ENCODE peak calls at places on chromosomes 3 and 15, in five cellular contexts. P is fibroblast of the conjunctiva; A is activated naive CD8-positive, alpha-beta T cell treated with anti-CD3 and anti-CD28 coated beads for 36 hours; G is GM04503; Z is Ammon's horn. J is an unnamed sample.

GRCh38 chr15:69468241-69469121 is 15.9 kb downstream of the RPLP1 start:
- DNase-seq in P (no peak), A (peak; percentile 86), G (no peak), Z (no peak), J (peak; percentile 75)

GRCh38 chr15:77021803-77022381 is 27.0 kb downstream of the PSTPIP1 start:
- DNase-seq in P (no peak), A (peak; percentile 63), G (peak; percentile 29), Z (no peak), J (no peak)

GRCh38 chr3:158248261-158248660 is 138.4 kb downstream of the RSRC1 start:
- DNase-seq in P (no peak), A (no peak), G (no peak), Z (no peak), J (no peak)

GRCh38 chr15:73341886-73342600 is 26.7 kb downstream of the HCN4 start:
- DNase-seq in P (no peak), A (no peak), G (no peak), Z (peak; percentile 14), J (no peak)

GRCh38 chr3:127694467-127695215 is 21.9 kb downstream of the ABTB1 start:
- DNase-seq in P (no peak), A (peak; percentile 34), G (no peak), Z (no peak), J (no peak)

GRCh38 chr3:123447749-123448502 is 964 bp downstream of the ADCY5 start:
- DNase-seq in P (no peak), A (peak; percentile 66), G (no peak), Z (no peak), J (no peak)

GRCh38 chr3:102573483-102574028 is 138.7 kb downstream of the ZPLD1 start:
- DNase-seq in P (no peak), A (no peak), G (no peak), Z (no peak), J (no peak)

GRCh38 chr3:18445421-18446066 is 20.4 kb upstream of the SATB1 start:
- DNase-seq in P (no peak), A (peak; percentile 75), G (no peak), Z (peak; percentile 20), J (no peak)

GRCh38 chr3:139222100-139222657 is 121.6 kb upstream of the MRPS22 start:
- DNase-seq in P (no peak), A (no peak), G (no peak), Z (no peak), J (no peak)

GRCh38 chr15:69704229-69704628 is 251.6 kb downstream of the RPLP1 start:
- DNase-seq in P (no peak), A (no peak), G (no peak), Z (no peak), J (no peak)

GRCh38 chr3:136819784-136820640 is 1.1 kb downstream of the SLC35G2 start:
- DNase-seq in P (no peak), A (peak; percentile 28), G (no peak), Z (peak; percentile 50), J (no peak)

GRCh38 chr15:89898628-89899302 is 5.0 kb upstream of the AP3S2 start:
- DNase-seq in P (peak; percentile 29), A (peak; percentile 33), G (no peak), Z (peak; percentile 42), J (peak; percentile 26)

GRCh38 chr3:158097571-158098553 is 8.4 kb downstream of the SHOX2 start:
- DNase-seq in P (no peak), A (peak; percentile 81), G (no peak), Z (no peak), J (no peak)

GRCh38 chr3:94811836-94812235 is 749.0 kb downstream of the NSUN3 start:
- DNase-seq in P (no peak), A (no peak), G (no peak), Z (no peak), J (no peak)

GRCh38 chr3:22377421-22377820 is 626.4 kb upstream of the ZNF385D start:
- DNase-seq in P (no peak), A (no peak), G (peak; percentile 18), Z (no peak), J (peak; percentile 67)

GRCh38 chr3:149466192-149466591 is 8.3 kb upstream of the TM4SF4 start:
- DNase-seq in P (peak; percentile 73), A (no peak), G (peak; percentile 84), Z (no peak), J (peak; percentile 64)

GRCh38 chr15:85377986-85378385 is 2.4 kb upstream of the AKAP13 start:
- DNase-seq in P (no peak), A (no peak), G (no peak), Z (no peak), J (no peak)

GRCh38 chr3:23600178-23600577 is 205.6 kb upstream of the UBE2E1 start:
- DNase-seq in P (peak; percentile 43), A (no peak), G (peak; percentile 50), Z (no peak), J (peak; percentile 79)

GRCh38 chr15:67839358-67839928 is 402 bp downstream of the RNU6-1 start:
- DNase-seq in P (no peak), A (no peak), G (no peak), Z (peak; percentile 66), J (no peak)

GRCh38 chr3:33202581-33203457 is 15.8 kb downstream of the SUSD5 start:
- DNase-seq in P (no peak), A (no peak), G (no peak), Z (no peak), J (no peak)

GRCh38 chr15:101657968-101658784 is 6.0 kb upstream of the TM2D3 start:
- DNase-seq in P (no peak), A (no peak), G (no peak), Z (peak; percentile 41), J (no peak)

GRCh38 chr3:160885791-160886286 is 129.8 kb downstream of the PPM1L start:
- DNase-seq in P (peak; percentile 80), A (no peak), G (no peak), Z (peak; percentile 72), J (peak; percentile 6)

GRCh38 chr15:26201177-26201858 is 338.2 kb upstream of the ATP10A start:
- DNase-seq in P (no peak), A (no peak), G (no peak), Z (no peak), J (no peak)

GRCh38 chr3:148992027-148992634 is 791 bp downstream of the GYG1 start:
- DNase-seq in P (no peak), A (peak; percentile 38), G (no peak), Z (peak; percentile 20), J (no peak)

GRCh38 chr3:150230037-150230436 is 178.1 kb upstream of the TSC22D2 start:
- DNase-seq in P (no peak), A (no peak), G (no peak), Z (no peak), J (no peak)

GRCh38 chr3:120743081-120743365 is 479 bp downstream of the GTF2E1 start:
- DNase-seq in P (no peak), A (no peak), G (no peak), Z (peak; percentile 34), J (peak; percentile 1)

GRCh38 chr3:17491601-17492000 is 250.8 kb downstream of the TBC1D5 start:
- DNase-seq in P (peak; percentile 53), A (no peak), G (no peak), Z (no peak), J (peak; percentile 63)

GRCh38 chr15:59396660-59397059 is 24.0 kb upstream of the MYO1E start:
- DNase-seq in P (no peak), A (no peak), G (no peak), Z (no peak), J (no peak)